ENCODE peak calls at places on chromosomes 2 and 18, in seven cellular contexts. One of them, this sample, is unnamed.

GRCh38 chr2:73292906-73293533 is 328 bp downstream of the EGR4 start:
- DNase-seq in Ammon's horn: no peak
- DNase-seq in OCI-LY7: no peak
- DNase-seq in NCI-H1417: peak; percentile 72
- DNase-seq in DMS153: no peak
- DNase-seq in renal cortical epithelial cell: no peak
- DNase-seq in activated naive CD4-positive, alpha-beta T cell treated with anti-CD3 and anti-CD28 coated beads for 36 hours: no peak
- DNase-seq in this sample: no peak

GRCh38 chr2:233455491-233455890 is 101.2 kb downstream of the DGKD start:
- DNase-seq in Ammon's horn: no peak
- DNase-seq in OCI-LY7: no peak
- DNase-seq in NCI-H1417: no peak
- DNase-seq in DMS153: no peak
- DNase-seq in renal cortical epithelial cell: no peak
- DNase-seq in activated naive CD4-positive, alpha-beta T cell treated with anti-CD3 and anti-CD28 coated beads for 36 hours: no peak
- DNase-seq in this sample: no peak

GRCh38 chr2:150327546-150328495 is 159.6 kb downstream of the RND3 start:
- DNase-seq in Ammon's horn: peak; percentile 59
- DNase-seq in OCI-LY7: no peak
- DNase-seq in NCI-H1417: no peak
- DNase-seq in DMS153: no peak
- DNase-seq in renal cortical epithelial cell: no peak
- DNase-seq in activated naive CD4-positive, alpha-beta T cell treated with anti-CD3 and anti-CD28 coated beads for 36 hours: no peak
- DNase-seq in this sample: peak; percentile 84

GRCh38 chr2:176432439-176432838 is 163.2 kb downstream of the MTX2 start:
- DNase-seq in Ammon's horn: no peak
- DNase-seq in OCI-LY7: no peak
- DNase-seq in NCI-H1417: no peak
- DNase-seq in DMS153: no peak
- DNase-seq in renal cortical epithelial cell: no peak
- DNase-seq in activated naive CD4-positive, alpha-beta T cell treated with anti-CD3 and anti-CD28 coated beads for 36 hours: no peak
- DNase-seq in this sample: no peak

GRCh38 chr2:39050109-39050508 is 70.7 kb downstream of the SOS1 start:
- DNase-seq in Ammon's horn: no peak
- DNase-seq in OCI-LY7: no peak
- DNase-seq in NCI-H1417: no peak
- DNase-seq in DMS153: no peak
- DNase-seq in renal cortical epithelial cell: peak; percentile 83
- DNase-seq in activated naive CD4-positive, alpha-beta T cell treated with anti-CD3 and anti-CD28 coated beads for 36 hours: no peak
- DNase-seq in this sample: no peak

GRCh38 chr2:84953535-84953934 is 17.4 kb upstream of the KCMF1 start:
- DNase-seq in Ammon's horn: no peak
- DNase-seq in OCI-LY7: no peak
- DNase-seq in NCI-H1417: no peak
- DNase-seq in DMS153: no peak
- DNase-seq in renal cortical epithelial cell: no peak
- DNase-seq in activated naive CD4-positive, alpha-beta T cell treated with anti-CD3 and anti-CD28 coated beads for 36 hours: no peak
- DNase-seq in this sample: no peak

GRCh38 chr2:501130-501529 is 176.1 kb downstream of the TMEM18 start:
- DNase-seq in Ammon's horn: no peak
- DNase-seq in OCI-LY7: no peak
- DNase-seq in NCI-H1417: no peak
- DNase-seq in DMS153: no peak
- DNase-seq in renal cortical epithelial cell: no peak
- DNase-seq in activated naive CD4-positive, alpha-beta T cell treated with anti-CD3 and anti-CD28 coated beads for 36 hours: no peak
- DNase-seq in this sample: no peak

GRCh38 chr18:28571929-28572328 is 395.0 kb upstream of the CDH2 start:
- DNase-seq in Ammon's horn: no peak
- DNase-seq in OCI-LY7: no peak
- DNase-seq in NCI-H1417: no peak
- DNase-seq in DMS153: no peak
- DNase-seq in renal cortical epithelial cell: no peak
- DNase-seq in activated naive CD4-positive, alpha-beta T cell treated with anti-CD3 and anti-CD28 coated beads for 36 hours: no peak
- DNase-seq in this sample: no peak

GRCh38 chr2:219433666-219434467 is 776 bp upstream of the SPEG start:
- DNase-seq in Ammon's horn: no peak
- DNase-seq in OCI-LY7: peak; percentile 42
- DNase-seq in NCI-H1417: no peak
- DNase-seq in DMS153: peak; percentile 51
- DNase-seq in renal cortical epithelial cell: no peak
- DNase-seq in activated naive CD4-positive, alpha-beta T cell treated with anti-CD3 and anti-CD28 coated beads for 36 hours: peak; percentile 61
- DNase-seq in this sample: no peak

GRCh38 chr18:56661414-56662101 is 10.4 kb downstream of the WDR7 start:
- DNase-seq in Ammon's horn: no peak
- DNase-seq in OCI-LY7: no peak
- DNase-seq in NCI-H1417: no peak
- DNase-seq in DMS153: no peak
- DNase-seq in renal cortical epithelial cell: peak; percentile 44
- DNase-seq in activated naive CD4-positive, alpha-beta T cell treated with anti-CD3 and anti-CD28 coated beads for 36 hours: no peak
- DNase-seq in this sample: no peak

GRCh38 chr2:120237491-120237902 is 14.3 kb upstream of the TMEM185B start:
- DNase-seq in Ammon's horn: no peak
- DNase-seq in OCI-LY7: no peak
- DNase-seq in NCI-H1417: no peak
- DNase-seq in DMS153: no peak
- DNase-seq in renal cortical epithelial cell: peak; percentile 89
- DNase-seq in activated naive CD4-positive, alpha-beta T cell treated with anti-CD3 and anti-CD28 coated beads for 36 hours: no peak
- DNase-seq in this sample: no peak

GRCh38 chr18:35131387-35132283 is 90.4 kb downstream of the MAPRE2 start:
- DNase-seq in Ammon's horn: peak; percentile 85
- DNase-seq in OCI-LY7: no peak
- DNase-seq in NCI-H1417: no peak
- DNase-seq in DMS153: no peak
- DNase-seq in renal cortical epithelial cell: no peak
- DNase-seq in activated naive CD4-positive, alpha-beta T cell treated with anti-CD3 and anti-CD28 coated beads for 36 hours: no peak
- DNase-seq in this sample: no peak